ENCODE peak calls at places on chromosomes 13 and 19, in eight cellular contexts. Y, Q, E, D, L, I, R and B are unnamed samples.

GRCh38 chr19:6232567-6232966 is 47.2 kb downstream of the MLLT1 start:
- DNase-seq in Y (no peak), Q (peak), E (peak), D (no peak), L (no peak), I (no peak), R (peak), B (no peak)

GRCh38 chr13:79710376-79710775 is 229.4 kb downstream of the NDFIP2 start:
- DNase-seq in Y (no peak), Q (peak), E (peak), D (no peak), L (no peak), I (no peak), R (peak), B (no peak)

GRCh38 chr19:2058570-2059421 is 7.8 kb upstream of the MKNK2 start:
- DNase-seq in Y (no peak), Q (no peak), E (no peak), D (no peak), L (no peak), I (no peak), R (no peak), B (no peak)

GRCh38 chr19:17021793-17022590 is 4.6 kb downstream of the CPAMD8 start:
- DNase-seq in Y (no peak), Q (peak), E (no peak), D (peak), L (no peak), I (no peak), R (peak), B (no peak)

GRCh38 chr13:26629260-26629659 is 71.8 kb downstream of the WASF3 start:
- DNase-seq in Y (no peak), Q (no peak), E (no peak), D (no peak), L (no peak), I (no peak), R (peak), B (no peak)

GRCh38 chr19:14795078-14795721 is 16.8 kb upstream of the ADGRE2 start:
- DNase-seq in Y (no peak), Q (no peak), E (no peak), D (no peak), L (no peak), I (no peak), R (no peak), B (no peak)

GRCh38 chr19:1102407-1103106 is 1.2 kb upstream of the GPX4 start:
- DNase-seq in Y (no peak), Q (peak), E (peak), D (no peak), L (no peak), I (no peak), R (peak), B (peak)

GRCh38 chr19:48120505-48120904 is 9.9 kb upstream of the PLA2G4C start:
- DNase-seq in Y (no peak), Q (peak), E (no peak), D (no peak), L (no peak), I (no peak), R (no peak), B (no peak)

GRCh38 chr19:12346896-12347295 is 13.5 kb upstream of the ZNF563 start:
- DNase-seq in Y (no peak), Q (peak), E (no peak), D (no peak), L (no peak), I (peak), R (no peak), B (no peak)

GRCh38 chr19:16315825-16316505 is 8.7 kb upstream of the KLF2 start:
- DNase-seq in Y (no peak), Q (peak), E (no peak), D (peak), L (no peak), I (no peak), R (peak), B (no peak)

GRCh38 chr19:39363909-39364457 is 21.8 kb downstream of the SAMD4B start:
- DNase-seq in Y (no peak), Q (peak), E (no peak), D (no peak), L (peak), I (no peak), R (peak), B (no peak)

GRCh38 chr13:33728271-33729037 is 89.5 kb upstream of the RFC3 start:
- DNase-seq in Y (no peak), Q (peak), E (no peak), D (peak), L (no peak), I (no peak), R (peak), B (no peak)

GRCh38 chr13:85690368-85690767 is 108.9 kb downstream of the SLITRK6 start:
- DNase-seq in Y (no peak), Q (no peak), E (no peak), D (no peak), L (no peak), I (no peak), R (no peak), B (no peak)

GRCh38 chr13:35787937-35788336 is 311.4 kb upstream of the MAB21L1 start:
- DNase-seq in Y (no peak), Q (no peak), E (no peak), D (no peak), L (no peak), I (no peak), R (no peak), B (no peak)

GRCh38 chr13:64446372-64446771 is 2783.8 kb downstream of the PCDH9 start:
- DNase-seq in Y (peak), Q (peak), E (no peak), D (no peak), L (no peak), I (no peak), R (peak), B (peak)

GRCh38 chr19:10105241-10106099 is 692 bp upstream of the PPAN start:
- DNase-seq in Y (no peak), Q (no peak), E (no peak), D (no peak), L (no peak), I (peak), R (no peak), B (no peak)

GRCh38 chr13:30792257-30793000 is 57.1 kb downstream of the ALOX5AP start:
- DNase-seq in Y (peak), Q (peak), E (peak), D (no peak), L (peak), I (no peak), R (peak), B (peak)